ENCODE peak calls at places on chromosomes 3 and 15, in four cellular contexts. F is H9, P is IMR-90, G is H1. Z is an unnamed sample.
A peak's percentile ranks its signal among the peaks of the same experiment; 100 is the strongest.

GRCh38 chr15:25759421-25759820 is 103.7 kb downstream of the ATP10A start:
- DNase-seq in G (no peak), P (no peak), F (no peak), Z (no peak)

GRCh38 chr3:18725668-18726407 is 300.7 kb upstream of the SATB1 start:
- DNase-seq in F (no peak), G (no peak), P (no peak), Z (no peak)

GRCh38 chr3:147816770-147817169 is 407.6 kb downstream of the ZIC1 start:
- DNase-seq in G (no peak), F (no peak), P (no peak), Z (no peak)

GRCh38 chr3:138726966-138727365 is 107.8 kb downstream of the PIK3CB start:
- DNase-seq in G (no peak), P (peak; percentile 58), F (no peak), Z (no peak)

GRCh38 chr3:129577356-129577755 is 29.1 kb downstream of the PLXND1 start:
- DNase-seq in G (no peak), P (no peak), F (no peak), Z (no peak)

GRCh38 chr3:12409625-12410596 is 74.4 kb upstream of the TSEN2 start:
- DNase-seq in P (no peak), F (no peak), G (no peak), Z (no peak)

GRCh38 chr3:135528638-135529037 is 436.9 kb upstream of the PPP2R3A start:
- DNase-seq in G (no peak), F (no peak), P (no peak), Z (no peak)

GRCh38 chr3:53232641-53233377 is 23.0 kb downstream of the TKT start:
- DNase-seq in G (no peak), P (no peak), F (no peak), Z (no peak)

GRCh38 chr3:12822725-12823373 is 18.5 kb downstream of the RPL32 start:
- DNase-seq in F (no peak), G (no peak), P (peak; percentile 51), Z (peak; percentile 51)

GRCh38 chr3:37243811-37244748 is 69.7 kb upstream of the LRRFIP2 start:
- DNase-seq in P (peak; percentile 81), F (peak; percentile 72), G (no peak), Z (peak; percentile 87)

GRCh38 chr3:191414732-191415131 is 46.2 kb upstream of the PYDC2 start:
- DNase-seq in F (no peak), G (no peak), P (no peak), Z (peak; percentile 21)

GRCh38 chr3:46239301-46239938 is 2.8 kb upstream of the CCR3 start:
- DNase-seq in P (no peak), G (no peak), F (peak; percentile 38), Z (no peak)

GRCh38 chr15:61659571-61660190 is 400.6 kb downstream of the VPS13C start:
- DNase-seq in F (no peak), P (no peak), G (no peak), Z (no peak)

GRCh38 chr15:60788514-60789091 is 309.7 kb upstream of the ICE2 start:
- DNase-seq in P (no peak), G (no peak), F (no peak), Z (peak; percentile 57)

GRCh38 chr3:96813820-96814580 is 394 bp upstream of the EPHA6 start:
- DNase-seq in P (peak; percentile 7), F (peak; percentile 56), G (no peak), Z (peak; percentile 83)

GRCh38 chr15:80985976-80986375 is 3.6 kb downstream of the MESD start:
- DNase-seq in F (no peak), G (no peak), P (no peak), Z (no peak)

GRCh38 chr3:9161298-9161697 is 88.1 kb downstream of the SRGAP3 start:
- DNase-seq in P (no peak), F (no peak), G (no peak), Z (no peak)

GRCh38 chr3:196666001-196666867 is 26.7 kb downstream of the NRROS start:
- DNase-seq in P (peak; percentile 81), G (peak; percentile 69), F (peak; percentile 90), Z (peak; percentile 93)

GRCh38 chr3:134614955-134615354 is 35.9 kb downstream of the KY start:
- DNase-seq in P (peak; percentile 41), G (no peak), F (no peak), Z (no peak)

GRCh38 chr3:113912551-113913246 is 35.1 kb upstream of the ZDHHC23 start:
- DNase-seq in G (no peak), P (peak; percentile 77), F (peak; percentile 69), Z (peak; percentile 85)

GRCh38 chr3:193148678-193149473 is 92.1 kb upstream of the PLAAT1 start:
- DNase-seq in G (no peak), F (no peak), P (no peak), Z (no peak)

GRCh38 chr3:194740859-194741486 is 55.3 kb downstream of the FAM43A start:
- DNase-seq in P (peak; percentile 41), G (no peak), F (no peak), Z (peak; percentile 93)

GRCh38 chr3:122828281-122828680 is 33.4 kb downstream of the SLC49A4 start:
- DNase-seq in G (no peak), F (no peak), P (no peak), Z (no peak)

GRCh38 chr15:79724312-79724711 is 172.5 kb downstream of the MTHFS start:
- DNase-seq in P (peak; percentile 40), F (no peak), G (no peak), Z (no peak)

GRCh38 chr3:12393894-12394293 is 90.4 kb upstream of the TSEN2 start:
- DNase-seq in P (peak; percentile 87), G (no peak), F (no peak), Z (no peak)

GRCh38 chr3:183303725-183304124 is 50.7 kb downstream of the B3GNT5 start:
- DNase-seq in F (no peak), G (no peak), P (no peak), Z (no peak)

GRCh38 chr3:15307580-15307979 is 24.8 kb downstream of the SH3BP5 start:
- DNase-seq in F (no peak), G (no peak), P (no peak), Z (no peak)

GRCh38 chr15:47876986-47877385 is 159.7 kb downstream of the SEMA6D start:
- DNase-seq in P (no peak), F (no peak), G (no peak), Z (no peak)

GRCh38 chr3:13770390-13771169 is 109.3 kb downstream of the WNT7A start:
- DNase-seq in P (no peak), F (peak; percentile 75), G (peak; percentile 36), Z (peak; percentile 92)

GRCh38 chr3:121999931-122000330 is 22.1 kb downstream of the ILDR1 start:
- DNase-seq in P (no peak), F (no peak), G (no peak), Z (no peak)

GRCh38 chr3:197151562-197151961 is 121.9 kb upstream of the MELTF start:
- DNase-seq in P (peak; percentile 78), G (no peak), F (no peak), Z (no peak)

GRCh38 chr15:76983588-76984379 is 11.1 kb upstream of the PSTPIP1 start:
- DNase-seq in F (no peak), G (no peak), P (no peak), Z (no peak)

GRCh38 chr15:76987896-76988860 is 6.7 kb upstream of the PSTPIP1 start:
- DNase-seq in G (no peak), P (no peak), F (peak; percentile 1), Z (peak; percentile 46)

GRCh38 chr15:76986743-76987142 is 8.2 kb upstream of the PSTPIP1 start:
- DNase-seq in G (no peak), F (no peak), P (no peak), Z (no peak)

GRCh38 chr15:76988874-76989780 is 5.8 kb upstream of the PSTPIP1 start:
- DNase-seq in P (no peak), G (no peak), F (no peak), Z (peak; percentile 32)

DNA sequence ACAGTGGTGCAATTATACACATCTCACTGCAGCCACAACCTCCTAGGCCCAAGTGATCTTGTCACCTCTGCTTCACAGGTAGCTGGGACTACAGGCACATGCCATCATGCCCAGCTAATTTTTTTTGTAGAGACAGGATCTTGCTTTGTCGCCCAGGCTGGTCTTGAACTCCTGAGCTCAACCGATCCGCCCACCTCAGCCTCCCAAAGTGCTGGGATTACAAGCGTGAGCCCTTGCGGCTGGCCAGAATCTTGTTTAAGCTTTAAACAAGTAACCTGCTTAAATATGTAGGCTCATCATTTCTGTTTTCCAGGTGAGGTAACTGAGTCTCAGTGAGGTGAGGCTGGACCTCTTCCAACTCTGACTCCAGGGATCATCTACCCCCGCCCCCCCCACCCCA is 7.7 kb upstream of the PSTPIP1 start:
- DNase-seq in P (no peak), G (no peak), F (no peak), Z (no peak)
- H4K5ac ChIP-seq in P (no peak overlapping the region), G (no peak overlapping the region), F (no peak overlapping the region), Z (no peak overlapping the region)

DNA sequence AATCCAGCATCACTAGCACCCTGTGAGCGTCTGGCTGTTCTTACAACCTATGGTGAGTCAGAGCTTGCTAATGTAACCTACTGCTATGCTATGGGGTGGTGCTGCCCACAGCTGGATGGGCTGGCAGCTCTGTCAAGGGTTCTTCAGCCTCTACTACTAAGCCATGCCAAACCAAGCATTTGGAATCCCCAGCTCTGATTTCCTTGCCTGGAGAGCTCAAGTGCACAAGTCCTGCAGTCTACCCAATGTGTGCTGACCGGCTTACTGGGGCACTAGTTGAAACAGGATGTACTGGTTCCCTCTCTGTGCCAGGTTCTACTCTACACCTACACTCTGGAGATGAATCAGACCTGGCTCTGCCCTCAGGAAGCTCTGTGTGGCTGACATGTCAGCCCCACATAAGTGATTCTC is 4.2 kb downstream of the TEX264 start:
- DNase-seq in P (peak; percentile 60), G (no peak), F (no peak), Z (no peak)
- H3K4me2 ChIP-seq in P (no peak overlapping the region), G (no peak overlapping the region), F (no peak overlapping the region), Z (no peak overlapping the region)

DNA sequence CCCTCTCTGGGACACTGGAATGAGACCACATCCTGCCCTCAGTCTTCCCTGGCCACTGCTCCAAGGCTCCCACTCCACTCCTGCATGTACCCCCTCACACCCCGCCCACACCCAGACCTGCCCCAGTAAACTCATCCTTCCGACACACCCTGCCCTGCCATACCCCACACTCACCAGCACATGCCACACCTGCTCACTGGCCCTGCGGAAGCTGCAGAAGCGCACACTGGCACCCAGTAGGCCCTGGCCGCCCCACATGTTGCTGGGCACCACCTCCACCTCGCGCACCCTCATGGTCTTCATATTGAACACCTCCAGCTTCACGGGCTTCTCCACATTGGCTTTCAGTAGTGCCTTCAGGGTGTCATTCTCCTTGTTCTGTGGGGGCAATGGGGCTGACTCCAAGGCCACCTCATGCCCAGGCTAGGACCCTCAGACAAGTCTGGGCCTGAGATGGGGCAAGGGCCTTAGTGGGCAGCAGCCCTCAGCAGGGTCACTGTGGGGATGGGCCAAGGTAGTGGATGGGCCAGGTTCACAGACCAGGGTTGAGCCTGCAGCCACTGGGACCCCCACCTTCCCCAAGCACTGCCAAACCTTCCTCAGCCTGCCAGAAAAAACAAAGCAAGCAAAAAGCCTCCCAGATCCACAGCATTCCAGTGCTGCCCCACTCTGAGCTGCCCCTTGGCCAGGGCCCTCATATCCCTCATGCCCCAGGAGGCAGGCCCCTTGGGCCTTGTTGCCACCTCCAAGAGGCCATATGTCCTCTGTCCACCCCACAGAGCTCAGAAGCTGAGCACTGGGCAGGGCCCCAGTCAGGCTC is 4.7 kb downstream of the GORASP1 start:
- DNase-seq in F (no peak), G (no peak), P (no peak), Z (no peak)
- H3K18ac ChIP-seq in F (no peak overlapping the region), G (no peak overlapping the region), P (no peak overlapping the region), Z (no peak overlapping the region)

GRCh38 chr3:179829391-179829790 is 176.6 kb downstream of the USP13 start:
- DNase-seq in F (peak; percentile 38), G (no peak), P (no peak), Z (peak; percentile 60)

GRCh38 chr3:179826247-179826637 is 173.4 kb downstream of the USP13 start:
- DNase-seq in P (no peak), F (no peak), G (no peak), Z (peak; percentile 53)

GRCh38 chr3:179825527-179826246 is 172.8 kb downstream of the USP13 start:
- DNase-seq in F (no peak), G (no peak), P (no peak), Z (peak; percentile 26)

GRCh38 chr3:179832333-179832854 is 179.6 kb downstream of the USP13 start:
- DNase-seq in F (no peak), G (no peak), P (no peak), Z (no peak)

GRCh38 chr3:179828738-179829137 is 175.9 kb downstream of the USP13 start:
- DNase-seq in P (no peak), G (no peak), F (no peak), Z (no peak)
- H4K5ac ChIP-seq in P (no peak overlapping the region), G (no peak overlapping the region), F (no peak overlapping the region), Z (no peak overlapping the region)